ENCODE peak calls at places on chromosomes 11 and 22, in ten cellular contexts. R is stromal cell of bone marrow; C is NCI-H1092; T is breast epithelium; U is right lobe of liver; K is activated CD4-positive, alpha-beta T cell treated with anti-CD3 and anti-CD28 coated beads, Interleukin-2, amount 50 U/mL, for 48 hours; E is coronary artery; Y is retina; L is NCI-H2171 treated with DMSO at 0.1 percent for 48 hours; Z is stimulated activated naive CD8-positive, alpha-beta T cell treated with anti-CD3 and anti-CD28 coated beads, Interleukin-15, amount 100 ng/mL, for 72 hours. F is an unnamed sample.

GRCh38 chr11:15123849-15124248 is 9.1 kb downstream of the INSC start:
- DNase-seq in R (no peak), C (no peak), T (no peak), U (no peak), K (no peak), E (no peak), Y (no peak), L (no peak), Z (no peak), F (no peak)

GRCh38 chr11:75406338-75406777 is 7.0 kb downstream of the RPS3 start:
- DNase-seq in R (no peak), C (no peak), T (no peak), U (no peak), K (no peak), E (no peak), Y (no peak), L (peak; percentile 68), Z (no peak), F (no peak)

GRCh38 chr11:10355257-10355661 is 50.4 kb downstream of the ADM start:
- DNase-seq in R (peak; percentile 67), C (no peak), T (no peak), U (no peak), K (no peak), E (no peak), Y (no peak), L (no peak), Z (no peak), F (no peak)

GRCh38 chr11:18936002-18936673 is 3.1 kb downstream of the MRGPRX1 start:
- DNase-seq in R (no peak), C (no peak), T (no peak), U (no peak), K (no peak), E (no peak), Y (no peak), L (no peak), Z (no peak), F (no peak)

GRCh38 chr22:47627561-47628253 is 865.3 kb downstream of the TBC1D22A start:
- DNase-seq in R (no peak), C (no peak), T (no peak), U (no peak), K (no peak), E (no peak), Y (no peak), L (peak; percentile 59), Z (no peak), F (no peak)

GRCh38 chr11:28459912-28460311 is 351.7 kb downstream of the METTL15 start:
- DNase-seq in R (no peak), C (no peak), T (no peak), U (no peak), K (no peak), E (no peak), Y (no peak), L (no peak), Z (no peak), F (no peak)

GRCh38 chr11:83036701-83037100 is 35.0 kb downstream of the RAB30 start:
- DNase-seq in R (no peak), C (no peak), T (no peak), U (no peak), K (no peak), E (no peak), Y (no peak), L (no peak), Z (no peak), F (no peak)

GRCh38 chr22:48926663-48927062 is 901.0 kb downstream of the BRD1 start:
- DNase-seq in R (no peak), C (no peak), T (no peak), U (no peak), K (no peak), E (no peak), Y (no peak), L (no peak), Z (no peak), F (no peak)

GRCh38 chr11:58504232-58504631 is 3.7 kb downstream of the OR5B21 start:
- DNase-seq in R (no peak), C (no peak), T (no peak), U (no peak), K (no peak), E (no peak), Y (no peak), L (no peak), Z (no peak), F (no peak)

GRCh38 chr11:100777118-100777517 is 90.0 kb downstream of the ARHGAP42 start:
- DNase-seq in R (no peak), C (no peak), T (no peak), U (no peak), K (no peak), E (no peak), Y (no peak), L (no peak), Z (no peak), F (no peak)

GRCh38 chr11:76243157-76243556 is 36.9 kb upstream of the WNT11 start:
- DNase-seq in R (no peak), C (peak; percentile 23), T (no peak), U (no peak), K (no peak), E (no peak), Y (peak; percentile 50), L (no peak), Z (no peak), F (no peak)

GRCh38 chr11:127334466-127334865 is 333.9 kb upstream of the KIRREL3 start:
- DNase-seq in R (no peak), C (no peak), T (no peak), U (no peak), K (no peak), E (no peak), Y (no peak), L (no peak), Z (no peak), F (no peak)

GRCh38 chr11:61528114-61528513 is 19.6 kb downstream of the LRRC10B start:
- DNase-seq in R (no peak), C (no peak), T (no peak), U (no peak), K (no peak), E (no peak), Y (no peak), L (no peak), Z (no peak), F (no peak)

GRCh38 chr11:65439331-65440181 is 17.0 kb downstream of the NEAT1 start:
- DNase-seq in R (peak; percentile 25), C (no peak), T (peak; percentile 19), U (peak; percentile 36), K (no peak), E (peak; percentile 57), Y (no peak), L (no peak), Z (no peak), F (no peak)

GRCh38 chr11:92979176-92979575 is 9.7 kb downstream of the MTNR1B start:
- DNase-seq in R (peak; percentile 25), C (peak; percentile 44), T (no peak), U (no peak), K (no peak), E (no peak), Y (no peak), L (no peak), Z (no peak), F (no peak)

GRCh38 chr22:33210129-33210784 is 152.1 kb upstream of the SYN3 start:
- DNase-seq in R (peak; percentile 11), C (peak; percentile 63), T (no peak), U (peak; percentile 46), K (peak; percentile 1), E (no peak), Y (peak; percentile 65), L (peak; percentile 74), Z (peak; percentile 19), F (peak; percentile 74)

GRCh38 chr11:110907629-110908028 is 195.4 kb upstream of the ARHGAP20 start:
- DNase-seq in R (peak; percentile 75), C (no peak), T (no peak), U (no peak), K (no peak), E (no peak), Y (no peak), L (peak; percentile 2), Z (no peak), F (peak; percentile 23)

GRCh38 chr11:8765294-8765693 is 82.7 kb downstream of the RPL27A start:
- DNase-seq in R (no peak), C (no peak), T (no peak), U (no peak), K (no peak), E (no peak), Y (no peak), L (no peak), Z (no peak), F (no peak)

GRCh38 chr22:17575681-17576080 is 12.4 kb downstream of the SLC25A18 start:
- DNase-seq in R (no peak), C (no peak), T (no peak), U (no peak), K (no peak), E (no peak), Y (no peak), L (no peak), Z (no peak), F (no peak)

GRCh38 chr11:64742940-64743590 is 877 bp downstream of the RASGRP2 start:
- DNase-seq in R (peak; percentile 13), C (no peak), T (no peak), U (peak; percentile 84), K (peak; percentile 79), E (peak; percentile 93), Y (peak; percentile 34), L (peak; percentile 26), Z (peak; percentile 77), F (peak; percentile 60)

GRCh38 chr11:64905516-64906313 is 11.3 kb downstream of the ATG2A start:
- DNase-seq in R (no peak), C (no peak), T (no peak), U (peak; percentile 47), K (no peak), E (no peak), Y (no peak), L (no peak), Z (no peak), F (no peak)

GRCh38 chr11:559712-560304 is 730 bp downstream of the LMNTD2 start:
- DNase-seq in R (no peak), C (no peak), T (no peak), U (peak; percentile 90), K (no peak), E (no peak), Y (no peak), L (no peak), Z (no peak), F (no peak)

GRCh38 chr22:36461665-36462474 is 19.6 kb downstream of the TXN2 start:
- DNase-seq in R (no peak), C (no peak), T (peak; percentile 96), U (no peak), K (no peak), E (peak; percentile 92), Y (peak; percentile 61), L (peak; percentile 99), Z (no peak), F (no peak)

GRCh38 chr11:23570828-23571227 is 710.6 kb upstream of the CCDC179 start:
- DNase-seq in R (no peak), C (no peak), T (no peak), U (no peak), K (no peak), E (no peak), Y (no peak), L (no peak), Z (no peak), F (no peak)

GRCh38 chr22:48485144-48486135 is 1342.2 kb downstream of the BRD1 start:
- DNase-seq in R (no peak), C (no peak), T (no peak), U (peak; percentile 43), K (no peak), E (no peak), Y (no peak), L (peak; percentile 87), Z (no peak), F (no peak)

GRCh38 chr11:112128483-112129121 is 35.3 kb downstream of the IL18 start:
- DNase-seq in R (peak; percentile 62), C (peak; percentile 57), T (peak; percentile 74), U (no peak), K (no peak), E (no peak), Y (no peak), L (peak; percentile 54), Z (no peak), F (no peak)

GRCh38 chr11:1934326-1935155 is 12.6 kb upstream of the MRPL23 start:
- DNase-seq in R (no peak), C (no peak), T (no peak), U (peak; percentile 35), K (no peak), E (no peak), Y (no peak), L (no peak), Z (no peak), F (no peak)

GRCh38 chr11:117222991-117223740 is 8.7 kb downstream of the PCSK7 start:
- DNase-seq in R (no peak), C (no peak), T (peak; percentile 15), U (peak; percentile 33), K (no peak), E (peak; percentile 72), Y (no peak), L (no peak), Z (no peak), F (no peak)

F was measured in GM12865.